ENCODE peak calls at places on chromosomes 16 and 17, in four cellular contexts. L, P, N and D are unnamed samples.

GRCh38 chr17:74770498-74771318 is 5.4 kb downstream of the NAT9 start:
- DNase-seq in L (no peak), P (peak; percentile 37), N (peak; percentile 78), D (no peak)

GRCh38 chr16:47667956-47668355 is 206.8 kb downstream of the PHKB start:
- DNase-seq in L (peak; percentile 10), P (no peak), N (no peak), D (no peak)

GRCh38 chr16:12876778-12877177 is 24.6 kb upstream of the SHISA9 start:
- DNase-seq in L (no peak), P (no peak), N (no peak), D (no peak)

GRCh38 chr17:4733073-4733531 is 1.9 kb downstream of the MED11 start:
- DNase-seq in L (no peak), P (no peak), N (no peak), D (no peak)

GRCh38 chr16:77290451-77291110 is 91.4 kb downstream of the SYCE1L start:
- DNase-seq in L (peak; percentile 76), P (peak; percentile 69), N (no peak), D (no peak)

GRCh38 chr17:42275527-42276358 is 448 bp downstream of the STAT5B start:
- DNase-seq in L (peak; percentile 38), P (peak; percentile 55), N (peak; percentile 67), D (peak; percentile 51)

GRCh38 chr17:82246365-82247174 is 17.7 kb downstream of the SLC16A3 start:
- DNase-seq in L (peak; percentile 71), P (peak; percentile 60), N (no peak), D (no peak)

GRCh38 chr17:4573682-4574081 is 10.6 kb upstream of the SMTNL2 start:
- DNase-seq in L (no peak), P (no peak), N (no peak), D (no peak)

GRCh38 chr16:84088695-84089395 is 27.9 kb downstream of the MBTPS1 start:
- DNase-seq in L (no peak), P (no peak), N (no peak), D (peak; percentile 86)

GRCh38 chr16:17227278-17227677 is 243.5 kb downstream of the XYLT1 start:
- DNase-seq in L (no peak), P (no peak), N (no peak), D (no peak)

GRCh38 chr16:711548-712320 is 3.2 kb upstream of the METRN start:
- DNase-seq in L (no peak), P (peak; percentile 53), N (peak; percentile 91), D (peak; percentile 75)

GRCh38 chr17:15262291-15263205 is 2.6 kb downstream of the PMP22 start:
- DNase-seq in L (peak; percentile 85), P (peak; percentile 94), N (peak; percentile 81), D (no peak)
- TF ChIP-seq EZH2 in L (no peak), P (no peak), N (peak; percentile 78), D (no peak)

GRCh38 chr17:50279639-50280038 is 5.4 kb downstream of the TMEM92 start:
- DNase-seq in L (no peak), P (no peak), N (no peak), D (no peak)
- H3K9ac ChIP-seq in L (no peak overlapping the region), P (no peak overlapping the region), N (no peak overlapping the region), D (no peak overlapping the region)

DNA sequence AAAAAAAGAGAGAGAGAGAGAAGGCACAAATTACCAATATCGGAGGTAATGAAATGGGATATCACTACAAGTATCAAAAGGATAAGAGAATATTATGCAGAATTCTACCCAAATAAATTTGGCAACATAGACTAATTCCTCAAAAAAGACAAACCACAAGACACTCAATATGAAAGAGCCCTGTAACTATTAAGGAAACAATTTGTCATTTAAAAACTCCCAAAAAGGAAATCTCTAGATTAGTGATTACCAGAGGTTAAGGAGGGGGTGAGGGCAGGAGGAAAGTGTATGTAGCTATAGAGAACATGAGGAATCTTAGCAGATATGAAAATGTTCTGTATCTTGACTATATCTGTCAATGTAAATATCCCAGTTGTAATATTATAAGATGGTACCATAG is 54.0 kb downstream of the CFDP1 start:
- DNase-seq in L (no peak), P (no peak), N (no peak), D (no peak)
- H3K4me3 ChIP-seq in L (no peak overlapping the region), P (no peak overlapping the region), N (no peak overlapping the region), D (no peak overlapping the region)

GRCh38 chr17:79866791-79867190 is 27.6 kb upstream of the CBX4 start:
- DNase-seq in L (no peak), P (no peak), N (no peak), D (no peak)

GRCh38 chr17:79864147-79864546 is 24.9 kb upstream of the CBX4 start:
- DNase-seq in L (no peak), P (no peak), N (no peak), D (no peak)

GRCh38 chr17:79864617-79865250 is 25.5 kb upstream of the CBX4 start:
- DNase-seq in L (no peak), P (no peak), N (no peak), D (no peak)

GRCh38 chr17:79862771-79863440 is 23.7 kb upstream of the CBX4 start:
- DNase-seq in L (no peak), P (no peak), N (no peak), D (no peak)

GRCh38 chr17:79865351-79866210 is 26.3 kb upstream of the CBX4 start:
- DNase-seq in L (no peak), P (no peak), N (no peak), D (no peak)
- TF ChIP-seq EZH2 in L (no peak), P (no peak), N (no peak), D (no peak)

GRCh38 chr16:30183236-30183960 is at the start of gene CORO1A:
- DNase-seq in L (peak; percentile 47), P (peak; percentile 74), N (peak; percentile 92), D (peak; percentile 91)
- H3K9ac ChIP-seq in L (peak within 1 kb of the TSS; percentile 71), P (peak within 1 kb of the TSS; percentile 53), N (no peak within 1 kb of the TSS), D (peak within 1 kb of the TSS; percentile 89)

DNA sequence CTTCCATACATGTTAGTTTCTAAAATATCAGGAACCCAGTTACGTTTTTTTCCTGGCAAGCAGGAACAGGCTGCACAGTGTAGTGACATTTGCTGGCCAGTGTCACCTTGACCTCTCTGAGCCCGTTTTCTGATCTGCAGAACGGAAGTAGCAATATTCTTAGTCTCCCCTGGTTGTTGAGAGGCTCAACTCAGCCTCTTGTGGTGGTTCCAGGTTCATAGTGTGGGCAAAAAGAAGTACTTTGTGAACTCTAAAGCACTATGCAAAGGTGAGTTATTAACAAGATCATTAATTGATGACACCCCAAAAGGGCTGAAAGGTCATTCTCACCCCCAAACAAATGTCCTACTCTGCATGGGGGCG is 15.7 kb downstream of the IGF2BP1 start:
- DNase-seq in L (no peak), P (no peak), N (peak; percentile 28), D (no peak)
- H3K4me3 ChIP-seq in L (no peak overlapping the region), P (no peak overlapping the region), N (peak overlapping the region; percentile 58), D (no peak overlapping the region)

GRCh38 chr16:57739756-57740422 is 4.3 kb downstream of the KATNB1 start:
- DNase-seq in L (no peak), P (no peak), N (no peak), D (no peak)
- TF ChIP-seq EZH2 in L (no peak), P (no peak), N (no peak), D (no peak)